ENCODE peak calls at places on chromosomes 13 and 19, in four cellular contexts. B, R, M and D are unnamed samples.

GRCh38 chr13:43959291-43959690 is 79.6 kb downstream of the LACC1 start:
- DNase-seq in B (no peak), R (no peak), M (no peak), D (no peak)

GRCh38 chr13:112601351-112601750 is 13.4 kb upstream of the TUBGCP3 start:
- DNase-seq in B (no peak), R (no peak), M (no peak), D (no peak)

GRCh38 chr13:111395511-111396393 is 75.3 kb downstream of the TEX29 start:
- DNase-seq in B (no peak), R (no peak), M (no peak), D (no peak)

GRCh38 chr19:44718441-44719261 is 19.7 kb downstream of the CEACAM16 start:
- DNase-seq in B (peak; percentile 74), R (peak; percentile 97), M (peak; percentile 36), D (peak; percentile 7)

GRCh38 chr13:22940090-22940710 is 240.6 kb upstream of the SGCG start:
- DNase-seq in B (no peak), R (no peak), M (no peak), D (no peak)

GRCh38 chr13:73765651-73766384 is 368.4 kb downstream of the KLF12 start:
- DNase-seq in B (peak; percentile 57), R (peak; percentile 92), M (peak; percentile 33), D (no peak)

GRCh38 chr19:10420444-10421239 is at the start of gene PDE4A:
- DNase-seq in B (peak; percentile 80), R (no peak), M (no peak), D (no peak)

GRCh38 chr13:48068036-48068435 is 26.9 kb downstream of the MED4 start:
- DNase-seq in B (no peak), R (no peak), M (no peak), D (no peak)

GRCh38 chr13:97125051-97125809 is 96.9 kb upstream of the MBNL2 start:
- DNase-seq in B (no peak), R (peak; percentile 52), M (no peak), D (no peak)

GRCh38 chr13:85638815-85639393 is 160.3 kb downstream of the SLITRK6 start:
- DNase-seq in B (no peak), R (no peak), M (no peak), D (no peak)

GRCh38 chr19:39152066-39152465 is 26.5 kb downstream of the PAK4 start:
- DNase-seq in B (no peak), R (no peak), M (no peak), D (no peak)

GRCh38 chr19:28019901-28020300 is 1193.0 kb downstream of the UQCRFS1 start:
- DNase-seq in B (no peak), R (no peak), M (no peak), D (no peak)

GRCh38 chr19:28021316-28022185 is 1191.4 kb downstream of the UQCRFS1 start:
- DNase-seq in B (no peak), R (no peak), M (no peak), D (no peak)

GRCh38 chr19:28022506-28022905 is 1190.4 kb downstream of the UQCRFS1 start:
- DNase-seq in B (no peak), R (no peak), M (no peak), D (no peak)

GRCh38 chr19:28019371-28019770 is 1193.6 kb downstream of the UQCRFS1 start:
- DNase-seq in B (no peak), R (no peak), M (no peak), D (no peak)

GRCh38 chr19:28020631-28021315 is 1192.2 kb downstream of the UQCRFS1 start:
- DNase-seq in B (no peak), R (no peak), M (no peak), D (no peak)
- TF ChIP-seq CTCF in B (no peak), R (no peak), M (no peak), D (no peak)

DNA sequence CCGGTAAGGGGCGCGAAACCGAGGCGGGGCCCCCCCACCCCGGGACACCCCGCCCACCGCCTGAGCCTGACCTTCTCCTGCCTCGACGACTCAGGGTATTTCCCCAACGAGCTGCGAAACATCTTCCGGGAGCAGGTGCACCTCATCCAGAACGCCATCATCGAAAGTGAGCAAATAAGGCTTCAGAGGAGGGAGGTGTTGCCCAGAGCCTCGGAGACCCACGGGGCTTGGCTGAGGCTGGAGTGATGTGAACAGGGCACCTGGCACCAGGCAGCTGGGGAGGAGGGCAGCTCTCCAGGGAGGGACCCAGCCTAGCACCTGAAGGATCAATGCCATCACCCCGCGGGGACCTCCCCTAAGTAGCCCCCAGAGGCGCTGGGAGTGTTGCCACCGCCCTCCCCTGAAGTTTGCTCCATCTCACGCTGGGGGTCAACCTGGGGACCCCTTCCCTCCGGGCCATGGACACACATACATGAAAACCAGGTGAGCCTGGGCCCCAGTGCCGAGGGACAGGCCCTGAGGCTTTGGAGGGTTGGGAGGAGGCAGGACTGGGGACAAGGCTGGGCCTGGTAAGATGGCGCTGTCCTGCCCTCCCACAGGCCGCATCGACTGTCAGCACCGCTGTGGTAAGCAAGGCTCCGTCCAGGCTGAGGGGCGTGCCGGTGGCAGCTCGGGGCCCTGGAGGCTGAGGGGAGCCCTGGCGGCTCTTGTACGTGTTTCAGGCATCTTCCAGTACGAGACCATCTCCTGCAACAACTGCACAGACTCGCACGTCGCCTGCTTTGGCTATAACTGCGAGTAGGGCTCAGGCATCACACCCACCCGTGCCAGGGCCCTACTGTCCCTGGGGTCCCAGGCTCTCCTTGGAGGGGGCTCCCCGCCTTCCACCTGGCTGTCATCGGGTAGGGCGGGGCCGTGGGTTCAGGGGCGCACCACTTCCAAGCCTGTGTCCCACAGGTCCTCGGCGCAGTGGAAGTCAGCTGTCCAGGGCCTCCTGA is 914 bp downstream of the IZUMO4 start:
- DNase-seq in B (peak; percentile 57), R (peak; percentile 80), M (no peak), D (no peak)
- H3K27ac ChIP-seq in B (no peak overlapping the region), R (peak overlapping the region; percentile 88), M (peak overlapping the region; percentile 71), D (no peak overlapping the region)

GRCh38 chr13:40599146-40599545 is 67.3 kb downstream of the FOXO1 start:
- DNase-seq in B (no peak), R (no peak), M (no peak), D (no peak)
- H3K4me3 ChIP-seq in B (no peak overlapping the region), R (no peak overlapping the region), M (no peak overlapping the region), D (no peak overlapping the region)

DNA sequence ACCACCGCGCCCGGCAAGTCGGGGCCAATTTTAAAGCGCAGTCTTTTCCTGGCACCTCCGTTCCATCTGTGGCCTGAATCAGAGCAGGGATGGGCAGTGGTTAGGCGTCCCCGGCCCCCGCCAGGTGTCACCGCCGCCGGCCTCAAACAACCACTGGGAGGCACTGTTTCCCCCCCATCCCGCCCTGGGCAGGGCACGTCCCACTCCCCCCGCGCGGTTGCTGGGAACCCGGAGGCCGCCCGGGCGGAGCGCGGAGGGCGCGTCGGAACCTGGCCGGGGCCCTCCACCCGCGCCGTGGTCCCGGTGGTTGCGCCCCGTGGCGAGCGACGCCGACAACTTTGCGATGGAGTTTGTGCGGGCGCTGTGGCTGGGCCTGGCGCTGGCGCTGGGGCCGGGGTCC is at the start of gene GRIN3B:
- DNase-seq in B (peak; percentile 89), R (peak; percentile 66), M (no peak), D (no peak)
- TF ChIP-seq CTCF in B (peak; percentile 78), R (peak; percentile 23), M (peak; percentile 32), D (peak; percentile 45)

GRCh38 chr19:3276341-3276799 is 51.9 kb downstream of the CELF5 start:
- DNase-seq in B (peak; percentile 94), R (peak; percentile 52), M (no peak), D (no peak)

GRCh38 chr19:3275583-3276340 is 51.3 kb downstream of the CELF5 start:
- DNase-seq in B (peak; percentile 97), R (peak; percentile 87), M (peak; percentile 7), D (peak; percentile 11)

GRCh38 chr19:3275068-3275582 is 50.7 kb downstream of the CELF5 start:
- DNase-seq in B (no peak), R (peak; percentile 40), M (no peak), D (no peak)

GRCh38 chr19:3272952-3273351 is 48.5 kb downstream of the CELF5 start:
- DNase-seq in B (no peak), R (no peak), M (no peak), D (no peak)

GRCh38 chr19:3274245-3275067 is 50.0 kb downstream of the CELF5 start:
- DNase-seq in B (no peak), R (no peak), M (no peak), D (no peak)
- H3K27ac ChIP-seq in B (no peak overlapping the region), R (no peak overlapping the region), M (no peak overlapping the region), D (no peak overlapping the region)

DNA sequence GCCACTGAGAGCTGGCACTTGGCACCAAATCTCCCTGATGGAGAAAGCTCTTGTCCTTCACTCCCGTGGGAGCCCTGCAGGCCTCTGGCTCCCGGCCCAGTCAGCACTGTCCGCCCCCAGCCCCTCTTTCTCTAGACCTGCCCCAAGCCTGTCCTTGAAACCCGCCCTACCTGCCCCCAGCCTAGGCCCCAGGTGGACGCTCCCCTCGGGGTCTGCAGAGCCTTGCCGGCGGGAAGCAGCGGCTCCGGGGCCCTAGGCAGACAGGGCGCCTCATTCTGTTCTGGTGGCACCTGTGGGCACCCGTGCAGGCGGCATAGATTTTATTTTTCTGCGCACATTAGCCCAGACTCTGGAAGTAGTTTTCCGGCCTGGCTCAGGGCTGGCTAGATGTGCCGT is 17.6 kb downstream of the IL17D start:
- DNase-seq in B (no peak), R (no peak), M (no peak), D (no peak)
- H3K4me3 ChIP-seq in B (no peak overlapping the region), R (no peak overlapping the region), M (peak overlapping the region; percentile 68), D (no peak overlapping the region)

DNA sequence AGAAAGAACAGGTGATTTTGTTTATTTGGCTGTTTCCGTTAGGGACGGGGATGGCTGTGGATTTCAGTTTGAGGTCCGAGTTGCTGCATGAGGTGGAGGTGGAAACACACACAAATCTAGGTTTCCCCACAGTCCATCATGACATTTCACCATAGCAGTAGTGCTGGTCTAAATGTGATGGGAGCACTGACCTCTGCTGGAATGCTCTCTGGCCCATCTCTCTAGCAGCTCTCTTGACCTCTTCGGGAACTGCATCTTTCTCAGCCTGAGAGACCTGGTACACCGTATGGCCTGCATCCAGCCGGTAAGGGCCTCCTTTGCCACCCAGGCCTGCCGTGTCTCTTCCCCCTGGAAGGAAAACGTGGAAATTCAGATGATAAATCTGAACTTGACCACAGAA is 154.0 kb downstream of the RGCC start:
- DNase-seq in B (no peak), R (no peak), M (no peak), D (no peak)
- TF ChIP-seq CTCF in B (peak; percentile 13), R (no peak), M (no peak), D (no peak)

GRCh38 chr19:46002678-46003275 is 7.5 kb downstream of the CCDC61 start:
- DNase-seq in B (no peak), R (no peak), M (no peak), D (no peak)

GRCh38 chr19:46000497-46001246 is 5.4 kb downstream of the CCDC61 start:
- DNase-seq in B (peak; percentile 78), R (peak; percentile 71), M (no peak), D (no peak)

GRCh38 chr19:46009530-46010510 is 13.0 kb downstream of the PGLYRP1 start:
- DNase-seq in B (peak; percentile 95), R (peak; percentile 82), M (no peak), D (no peak)

DNA sequence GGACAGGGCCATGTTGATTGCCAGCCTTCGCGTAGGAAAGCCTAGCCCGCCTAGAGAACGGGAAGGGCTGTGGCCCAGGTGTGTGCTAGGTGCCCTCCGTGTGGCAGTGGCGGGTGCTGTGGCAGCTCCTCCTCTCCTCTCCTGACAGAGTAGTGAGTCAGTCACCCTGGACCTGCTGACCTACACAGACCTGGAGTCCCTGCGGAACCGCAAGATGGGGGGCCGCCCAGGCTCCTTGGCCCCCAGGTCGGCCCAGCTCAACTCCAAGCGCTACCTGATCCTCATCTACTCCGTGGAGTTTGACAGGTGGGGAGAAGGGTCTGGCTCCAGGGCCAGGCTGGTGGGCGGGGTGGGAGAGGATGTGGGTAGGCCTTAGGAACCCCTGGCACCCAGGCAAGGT is 11.1 kb downstream of the CCDC61 start:
- DNase-seq in B (no peak), R (no peak), M (no peak), D (no peak)
- H3K27ac ChIP-seq in B (no peak overlapping the region), R (no peak overlapping the region), M (no peak overlapping the region), D (no peak overlapping the region)

GRCh38 chr19:17931532-17932191 is 1.2 kb upstream of the CCDC124 start:
- DNase-seq in B (peak; percentile 75), R (no peak), M (no peak), D (no peak)
- H3K4me3 ChIP-seq in B (peak overlapping the region; percentile 27), R (no peak overlapping the region), M (peak overlapping the region; percentile 78), D (no peak overlapping the region)